ENCODE peak calls at places on chromosome 14, in nine cellular contexts. L, Q, P, A, M, T, J, C and F are unnamed samples.

GRCh38 chr14:104133496-104133895 is 4.9 kb upstream of the KIF26A start:
- DNase-seq in P (no peak), Q (no peak), T (no peak), C (no peak), M (no peak), A (no peak), J (peak), L (no peak), F (no peak)

GRCh38 chr14:68528031-68528687 is 264.7 kb downstream of the ZFP36L1 start:
- DNase-seq in T (no peak), Q (no peak), L (no peak), C (no peak), P (no peak), J (no peak), M (no peak), A (no peak), F (no peak)

GRCh38 chr14:90658541-90658967 is 157.7 kb downstream of the TTC7B start:
- DNase-seq in L (no peak), P (no peak), T (no peak), Q (peak), A (no peak), J (no peak), C (no peak), M (no peak), F (no peak)

GRCh38 chr14:73209943-73210342 is 27.4 kb upstream of the PAPLN start:
- DNase-seq in A (no peak), M (no peak), J (no peak), C (no peak), L (no peak), T (no peak), P (no peak), Q (peak), F (no peak)

GRCh38 chr14:69049675-69050074 is 70.6 kb upstream of the ACTN1 start:
- DNase-seq in P (no peak), L (no peak), A (no peak), C (no peak), M (peak), J (no peak), T (no peak), Q (peak), F (no peak)

GRCh38 chr14:84090837-84091236 is 1439.1 kb upstream of the FLRT2 start:
- DNase-seq in P (no peak), Q (no peak), C (no peak), J (no peak), A (no peak), L (no peak), T (no peak), M (no peak), F (no peak)

GRCh38 chr14:58200480-58200841 is 512 bp downstream of the ACTR10 start:
- DNase-seq in L (peak), P (no peak), M (no peak), A (no peak), C (no peak), Q (peak), T (no peak), J (no peak), F (no peak)

GRCh38 chr14:71932229-71932951 is at the start of gene RGS6:
- DNase-seq in M (no peak), T (no peak), Q (peak), L (no peak), C (peak), A (peak), P (peak), J (peak), F (peak)

GRCh38 chr14:43877351-43877900 is 629.7 kb downstream of the FSCB start:
- DNase-seq in J (no peak), P (no peak), M (no peak), Q (no peak), C (peak), A (no peak), L (no peak), T (no peak), F (peak)

GRCh38 chr14:73784988-73785313 is 66.7 kb upstream of the PTGR2 start:
- DNase-seq in P (no peak), T (no peak), J (no peak), Q (no peak), A (no peak), L (no peak), M (no peak), C (no peak), F (no peak)